ENCODE peak calls at places on chromosomes 6 and 20, in seven cellular contexts. J, Z, S, N, V, Q and C are unnamed samples.

GRCh38 chr6:154156135-154156948 is 117.3 kb downstream of the OPRM1 start:
- DNase-seq in V (no peak), Z (no peak), S (peak), N (no peak), J (no peak), Q (peak), C (peak)

GRCh38 chr6:144215402-144215931 is 65.2 kb downstream of the STX11 start:
- DNase-seq in Z (peak), Q (peak), N (no peak), V (no peak), S (peak), J (no peak), C (peak)

GRCh38 chr6:37822851-37823682 is 3.5 kb downstream of the ZFAND3 start:
- DNase-seq in S (no peak), J (no peak), Q (no peak), Z (no peak), N (no peak), V (no peak), C (peak)

GRCh38 chr6:170137176-170137891 is 153.5 kb downstream of the DLL1 start:
- DNase-seq in J (no peak), Z (peak), Q (peak), S (peak), V (no peak), N (no peak), C (no peak)

GRCh38 chr6:118748311-118749062 is 97.1 kb upstream of the CEP85L start:
- DNase-seq in Q (peak), Z (peak), V (no peak), J (no peak), N (no peak), S (peak), C (no peak)

GRCh38 chr6:140623498-140623897 is 1249.0 kb upstream of the CITED2 start:
- DNase-seq in N (peak), V (peak), Z (no peak), J (no peak), Q (no peak), S (peak), C (peak)

GRCh38 chr6:74749211-74750142 is 456.4 kb downstream of the COL12A1 start:
- DNase-seq in V (no peak), Z (no peak), J (no peak), S (peak), Q (no peak), N (peak), C (peak)

GRCh38 chr6:139376604-139377218 is 2.3 kb upstream of the CITED2 start:
- DNase-seq in J (peak), Z (peak), V (no peak), S (peak), N (no peak), Q (peak), C (peak)

GRCh38 chr20:40959325-40960092 is 69.1 kb upstream of the TOP1 start:
- DNase-seq in J (no peak), Z (no peak), N (no peak), Q (no peak), V (no peak), S (no peak), C (no peak)

GRCh38 chr20:36644032-36644712 is 1.8 kb downstream of the SLA2 start:
- DNase-seq in V (no peak), N (no peak), Z (no peak), Q (no peak), S (no peak), J (no peak), C (no peak)

GRCh38 chr6:137728386-137729349 is 138.4 kb upstream of the TNFAIP3 start:
- DNase-seq in Z (peak), S (peak), V (peak), Q (no peak), J (peak), N (peak), C (peak)

GRCh38 chr6:77880501-77880900 is 227.7 kb downstream of the MEI4 start:
- DNase-seq in Z (no peak), N (no peak), V (no peak), S (no peak), Q (no peak), J (no peak), C (peak)

GRCh38 chr20:25622450-25623224 is 1.2 kb downstream of the NANP start:
- DNase-seq in N (no peak), J (no peak), Z (no peak), Q (no peak), S (peak), V (no peak), C (peak)

GRCh38 chr6:102488729-102489128 is 1095.2 kb downstream of the GRIK2 start:
- DNase-seq in N (no peak), S (peak), Q (no peak), V (no peak), J (no peak), Z (no peak), C (peak)

GRCh38 chr6:134310817-134311216 is 7.1 kb downstream of the SGK1 start:
- DNase-seq in V (no peak), J (no peak), Z (no peak), S (no peak), Q (no peak), N (no peak), C (no peak)

GRCh38 chr6:41257369-41258195 is 28.9 kb downstream of the TREM1 start:
- DNase-seq in Z (no peak), J (no peak), S (peak), Q (peak), N (peak), V (no peak), C (peak)

GRCh38 chr6:33213166-33213988 is 5.1 kb downstream of the RING1 start:
- DNase-seq in V (no peak), Q (no peak), S (no peak), N (no peak), J (no peak), Z (no peak), C (peak)

GRCh38 chr6:7035837-7036249 is 71.9 kb upstream of the RREB1 start:
- DNase-seq in J (no peak), N (no peak), Z (no peak), V (no peak), Q (no peak), S (no peak), C (no peak)

GRCh38 chr20:54172532-54172855 is 1.3 kb downstream of the CYP24A1 start:
- DNase-seq in S (peak), Z (no peak), N (no peak), Q (no peak), V (no peak), J (no peak), C (no peak)

GRCh38 chr20:59671661-59672471 is 67.5 kb downstream of the PHACTR3 start:
- DNase-seq in J (peak), Z (no peak), V (no peak), Q (no peak), S (no peak), N (no peak), C (no peak)

GRCh38 chr6:17505062-17505476 is 95.0 kb upstream of the FAM8A1 start:
- DNase-seq in N (no peak), Q (no peak), V (no peak), S (peak), Z (no peak), J (no peak), C (peak)

GRCh38 chr20:63497946-63498935 is 642 bp downstream of the EEF1A2 start:
- DNase-seq in Z (peak), Q (no peak), S (peak), J (no peak), N (no peak), V (no peak), C (no peak)

GRCh38 chr6:137165375-137166246 is 7.8 kb downstream of the IL22RA2 start:
- DNase-seq in J (no peak), V (no peak), S (no peak), N (no peak), Q (peak), Z (no peak), C (no peak)

GRCh38 chr6:41699063-41699462 is 36.3 kb downstream of the TFEB start:
- DNase-seq in S (no peak), Z (no peak), N (no peak), Q (no peak), J (no peak), V (no peak), C (no peak)

GRCh38 chr6:15595461-15596173 is 67.2 kb downstream of the DTNBP1 start:
- DNase-seq in Q (no peak), Z (no peak), J (no peak), S (peak), V (no peak), N (no peak), C (peak)

GRCh38 chr6:152769993-152770392 is 19.4 kb downstream of the VIP start:
- DNase-seq in S (no peak), V (no peak), Z (no peak), Q (no peak), N (no peak), J (no peak), C (no peak)

GRCh38 chr6:215335-216034 is 76.8 kb upstream of the DUSP22 start:
- DNase-seq in Z (no peak), V (no peak), Q (no peak), N (no peak), J (no peak), S (peak), C (no peak)

GRCh38 chr20:60262967-60263603 is 304.9 kb downstream of the CDH26 start:
- DNase-seq in V (no peak), Q (peak), N (no peak), S (peak), Z (no peak), J (no peak), C (no peak)

GRCh38 chr6:319177-320131 is 27.2 kb downstream of the DUSP22 start:
- DNase-seq in N (no peak), J (no peak), V (no peak), Z (peak), Q (no peak), S (no peak), C (no peak)

GRCh38 chr20:53935353-53936084 is 134.9 kb downstream of the BCAS1 start:
- DNase-seq in V (no peak), Z (no peak), S (no peak), N (no peak), J (no peak), Q (no peak), C (no peak)

GRCh38 chr6:40791004-40791403 is 203.8 kb upstream of the LRFN2 start:
- DNase-seq in N (no peak), J (no peak), Q (no peak), V (no peak), S (no peak), Z (no peak), C (no peak)

GRCh38 chr20:61973515-61974356 is 91.9 kb downstream of the TAF4 start:
- DNase-seq in Z (no peak), V (no peak), Q (no peak), N (no peak), J (no peak), S (no peak), C (no peak)
- H3K4me3 ChIP-seq in Z (no peak), V (no peak), Q (no peak), N (no peak), J (no peak), S (no peak), C (no peak)

DNA sequence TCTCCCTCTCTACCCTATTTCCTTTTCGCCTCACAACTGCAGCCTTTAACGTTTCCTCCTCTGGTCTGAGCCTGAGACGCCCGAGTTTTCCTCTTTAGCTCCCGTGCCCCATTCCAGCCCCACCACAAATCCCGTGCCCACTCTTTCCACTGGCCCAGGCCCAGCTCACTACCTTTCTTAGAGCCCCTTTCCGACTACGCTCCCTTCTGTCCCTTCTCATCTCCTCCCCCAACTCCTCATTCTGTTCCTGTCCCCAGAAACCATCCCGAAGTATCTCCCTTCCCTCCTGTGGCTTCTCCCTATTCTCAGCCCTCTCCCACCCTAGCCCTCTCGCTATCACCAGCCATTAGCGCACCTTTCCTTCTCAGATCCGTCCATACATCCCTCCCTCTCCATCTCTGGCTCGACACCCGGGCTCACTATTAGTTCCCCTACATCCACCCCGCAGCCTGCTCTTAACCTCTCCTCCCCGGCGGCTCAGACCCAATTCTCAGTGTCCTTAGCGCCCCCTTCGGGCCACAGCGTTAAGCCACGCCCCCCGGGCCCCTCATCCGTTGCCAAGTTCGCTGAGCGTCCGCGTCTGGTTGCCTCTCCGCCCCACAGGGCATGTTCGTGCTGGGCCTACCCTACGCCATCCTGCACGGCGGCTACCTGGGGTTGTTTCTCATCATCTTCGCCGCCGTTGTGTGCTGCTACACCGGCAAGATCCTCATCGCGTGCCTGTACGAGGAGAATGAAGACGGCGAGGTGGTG is 2.7 kb downstream of the SLC32A1 start:
- DNase-seq in N (no peak), Q (peak), J (no peak), S (peak), Z (no peak), V (no peak), C (peak)
- TF ChIP-seq CTCF in N (no peak), Q (no peak), J (peak), S (no peak), Z (no peak), V (peak), C (peak)

GRCh38 chr20:20446001-20446400 is 78.1 kb downstream of the INSM1 start:
- DNase-seq in N (no peak), S (no peak), J (no peak), Q (no peak), Z (no peak), V (no peak), C (no peak)
- H3K4me3 ChIP-seq in N (no peak), S (no peak), J (no peak), Q (no peak), Z (no peak), V (no peak), C (no peak)

GRCh38 chr6:168214586-168215104 is 104.9 kb downstream of the DACT2 start:
- DNase-seq in J (no peak), N (no peak), Q (no peak), S (no peak), V (no peak), Z (no peak), C (no peak)

GRCh38 chr6:168217216-168217879 is 102.2 kb downstream of the DACT2 start:
- DNase-seq in S (no peak), J (no peak), Q (no peak), N (no peak), Z (no peak), V (no peak), C (no peak)

GRCh38 chr6:168216139-168216538 is 103.4 kb downstream of the DACT2 start:
- DNase-seq in J (no peak), Z (no peak), S (no peak), N (no peak), Q (no peak), V (no peak), C (no peak)

GRCh38 chr6:168216741-168217140 is 102.8 kb downstream of the DACT2 start:
- DNase-seq in S (no peak), Z (no peak), V (no peak), Q (no peak), J (no peak), N (no peak), C (no peak)

GRCh38 chr6:168215121-168215808 is 104.3 kb downstream of the DACT2 start:
- DNase-seq in S (no peak), N (no peak), J (no peak), Z (no peak), V (no peak), Q (no peak), C (no peak)
- TF ChIP-seq CTCF in S (no peak), N (no peak), J (no peak), Z (no peak), V (no peak), Q (no peak), C (no peak)

GRCh38 chr6:160931378-160932343 is 59.9 kb upstream of the MAP3K4 start:
- DNase-seq in J (no peak), N (no peak), V (no peak), Z (no peak), Q (no peak), S (no peak), C (no peak)
- H3K4me3 ChIP-seq in J (peak), N (peak), V (peak), Z (peak), Q (peak), S (no peak), C (peak)

DNA sequence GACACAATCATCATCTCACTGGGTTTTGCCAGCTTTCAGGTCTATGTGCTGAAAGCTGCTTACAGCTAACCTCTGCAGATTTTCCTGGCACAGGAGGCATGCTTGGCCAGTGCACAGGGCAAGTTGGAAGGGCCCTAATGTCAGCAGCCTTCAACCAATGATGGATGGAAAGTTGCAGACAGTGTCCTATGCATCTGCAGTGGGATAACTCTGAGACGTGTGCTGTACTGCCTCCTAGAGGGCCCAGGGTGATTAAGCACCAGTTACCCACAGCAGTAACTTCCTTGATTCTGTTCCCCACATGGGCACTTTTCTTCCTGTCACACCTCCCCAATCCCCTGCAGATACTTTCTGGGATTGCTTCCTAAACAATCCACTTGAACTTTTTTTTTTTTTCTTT is 38.6 kb downstream of the OVOL2 start:
- DNase-seq in Z (no peak), J (no peak), N (no peak), Q (no peak), S (peak), V (no peak), C (peak)
- TF ChIP-seq CTCF in Z (no peak), J (peak), N (peak), Q (no peak), S (peak), V (peak), C (peak)